ENCODE peak calls at places on chromosome 2, in six cellular contexts. One of them, this sample, is unnamed.

GRCh38 chr2:68466361-68466777 is 725 bp downstream of the FBXO48 start:
- DNase-seq in upper lobe of left lung: peak; percentile 44
- DNase-seq in heart right ventricle: no peak
- DNase-seq in AG10803: peak; percentile 77
- DNase-seq in astrocyte of the spinal cord: peak; percentile 84
- DNase-seq in H9: no peak
- DNase-seq in this sample: no peak

GRCh38 chr2:117190856-117191255 is 623.6 kb upstream of the DDX18 start:
- DNase-seq in upper lobe of left lung: no peak
- DNase-seq in heart right ventricle: no peak
- DNase-seq in AG10803: no peak
- DNase-seq in astrocyte of the spinal cord: no peak
- DNase-seq in H9: no peak
- DNase-seq in this sample: no peak

GRCh38 chr2:48601349-48601748 is 16.3 kb upstream of the GTF2A1L start:
- DNase-seq in upper lobe of left lung: peak; percentile 51
- DNase-seq in heart right ventricle: peak; percentile 8
- DNase-seq in AG10803: no peak
- DNase-seq in astrocyte of the spinal cord: no peak
- DNase-seq in H9: peak; percentile 66
- DNase-seq in this sample: no peak

GRCh38 chr2:20421988-20422678 is 24.7 kb upstream of the RHOB start:
- DNase-seq in upper lobe of left lung: peak; percentile 96
- DNase-seq in heart right ventricle: peak; percentile 88
- DNase-seq in AG10803: peak; percentile 96
- DNase-seq in astrocyte of the spinal cord: peak; percentile 87
- DNase-seq in H9: no peak
- DNase-seq in this sample: no peak

GRCh38 chr2:113155331-113155730 is 18.4 kb upstream of the PSD4 start:
- DNase-seq in upper lobe of left lung: no peak
- DNase-seq in heart right ventricle: no peak
- DNase-seq in AG10803: no peak
- DNase-seq in astrocyte of the spinal cord: no peak
- DNase-seq in H9: no peak
- DNase-seq in this sample: no peak

GRCh38 chr2:215862211-215862610 is 151.1 kb downstream of the MREG start:
- DNase-seq in upper lobe of left lung: no peak
- DNase-seq in heart right ventricle: no peak
- DNase-seq in AG10803: no peak
- DNase-seq in astrocyte of the spinal cord: no peak
- DNase-seq in H9: no peak
- DNase-seq in this sample: no peak

GRCh38 chr2:209523778-209524362 is 100.0 kb downstream of the MAP2 start:
- DNase-seq in upper lobe of left lung: no peak
- DNase-seq in heart right ventricle: no peak
- DNase-seq in AG10803: no peak
- DNase-seq in astrocyte of the spinal cord: peak; percentile 50
- DNase-seq in H9: no peak
- DNase-seq in this sample: no peak

GRCh38 chr2:145760781-145761649 is 1241.1 kb upstream of the ZEB2 start:
- DNase-seq in upper lobe of left lung: no peak
- DNase-seq in heart right ventricle: no peak
- DNase-seq in AG10803: peak; percentile 69
- DNase-seq in astrocyte of the spinal cord: peak; percentile 72
- DNase-seq in H9: no peak
- DNase-seq in this sample: no peak

GRCh38 chr2:64233396-64233922 is 89.2 kb upstream of the PELI1 start:
- DNase-seq in upper lobe of left lung: no peak
- DNase-seq in heart right ventricle: no peak
- DNase-seq in AG10803: no peak
- DNase-seq in astrocyte of the spinal cord: no peak
- DNase-seq in H9: no peak
- DNase-seq in this sample: no peak

GRCh38 chr2:98457045-98457696 is 12.5 kb downstream of the INPP4A start:
- DNase-seq in upper lobe of left lung: no peak
- DNase-seq in heart right ventricle: no peak
- DNase-seq in AG10803: peak; percentile 90
- DNase-seq in astrocyte of the spinal cord: peak; percentile 71
- DNase-seq in H9: no peak
- DNase-seq in this sample: no peak

DNA sequence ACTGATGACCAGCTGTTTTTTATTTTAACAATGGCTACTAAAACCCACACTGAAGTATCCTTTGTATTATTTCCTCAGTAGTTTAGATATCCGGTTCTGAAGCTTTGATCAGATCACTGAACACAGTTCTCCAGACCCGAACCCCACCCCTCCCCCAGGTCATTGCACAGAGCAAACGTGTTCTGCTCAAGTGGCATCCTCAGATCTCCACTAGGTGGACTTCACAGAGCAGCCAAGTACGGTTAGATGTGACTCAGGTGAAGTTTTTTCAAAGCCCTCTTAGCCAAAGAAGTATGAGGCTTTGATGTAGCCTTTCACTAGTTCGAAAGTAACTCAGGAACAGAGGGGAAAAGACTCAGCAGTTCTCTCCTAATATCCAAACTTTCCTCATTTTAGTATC is 142.7 kb upstream of the NRP2 start:
- DNase-seq in upper lobe of left lung: no peak
- DNase-seq in heart right ventricle: no peak
- DNase-seq in AG10803: no peak
- DNase-seq in astrocyte of the spinal cord: no peak
- DNase-seq in H9: no peak
- DNase-seq in this sample: no peak
- TF ChIP-seq CTCF in upper lobe of left lung: no peak
- TF ChIP-seq CTCF in heart right ventricle: no peak
- TF ChIP-seq CTCF in AG10803: no peak
- TF ChIP-seq CTCF in astrocyte of the spinal cord: no peak
- TF ChIP-seq CTCF in H9: peak; percentile 37
- TF ChIP-seq CTCF in this sample: no peak

DNA sequence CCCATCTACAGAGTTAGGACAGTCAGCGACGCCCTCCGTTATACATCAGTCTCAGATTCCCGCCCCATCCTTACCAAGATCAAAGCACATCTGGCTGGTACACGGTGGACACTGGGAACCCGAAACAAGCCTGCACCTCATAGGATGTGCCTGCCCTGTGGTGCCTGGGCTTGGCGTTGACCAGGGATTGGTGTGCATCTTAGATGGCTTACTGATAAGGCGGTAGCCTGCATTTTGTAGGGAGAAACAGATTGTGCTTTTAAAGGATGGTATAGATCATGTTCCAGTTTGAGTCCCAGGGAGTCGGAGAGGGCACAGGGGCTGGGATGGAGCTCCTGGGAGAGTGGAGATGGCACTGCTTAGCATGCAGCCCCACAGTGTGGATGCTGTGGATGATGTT is 108.0 kb downstream of the EML6 start:
- DNase-seq in upper lobe of left lung: no peak
- DNase-seq in heart right ventricle: no peak
- DNase-seq in AG10803: no peak
- DNase-seq in astrocyte of the spinal cord: no peak
- DNase-seq in H9: no peak
- DNase-seq in this sample: no peak
- TF ChIP-seq CTCF in upper lobe of left lung: no peak
- TF ChIP-seq CTCF in heart right ventricle: no peak
- TF ChIP-seq CTCF in AG10803: no peak
- TF ChIP-seq CTCF in astrocyte of the spinal cord: no peak
- TF ChIP-seq CTCF in H9: no peak
- TF ChIP-seq CTCF in this sample: no peak

DNA sequence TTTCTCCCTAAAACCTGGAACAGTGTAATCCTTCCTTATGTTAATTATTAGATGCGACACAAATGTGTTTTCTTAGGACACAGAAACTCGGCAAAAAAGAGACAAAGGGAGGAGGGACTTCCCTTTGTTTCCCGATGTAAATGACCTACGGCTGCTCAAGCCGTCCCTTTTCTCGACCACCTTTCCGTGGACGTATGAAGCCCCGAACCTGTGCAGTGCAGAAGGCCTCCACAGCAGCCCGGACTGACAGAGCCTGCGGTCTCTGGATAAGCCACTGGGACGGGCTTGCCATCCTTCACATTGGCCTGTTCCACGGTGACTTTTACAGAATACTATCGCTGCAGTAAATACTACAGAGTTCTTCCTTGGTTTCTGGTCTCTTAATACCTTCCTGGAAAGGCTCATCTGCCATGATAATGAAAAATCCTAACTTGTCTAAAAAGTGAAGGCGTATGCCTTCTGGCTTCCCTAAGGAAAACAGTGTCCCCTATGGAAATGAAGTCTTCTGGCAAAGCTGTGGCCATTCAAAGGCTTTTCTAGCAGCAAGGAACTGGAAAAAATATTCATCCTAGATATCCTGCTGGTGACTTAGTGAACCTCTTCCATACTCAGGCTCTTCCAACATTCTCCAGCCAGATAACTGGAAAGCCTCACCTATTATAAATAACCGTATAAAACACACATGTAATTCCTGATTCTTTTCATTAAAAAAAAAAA is 84.9 kb downstream of the RBMS1 start:
- DNase-seq in upper lobe of left lung: no peak
- DNase-seq in heart right ventricle: no peak
- DNase-seq in AG10803: no peak
- DNase-seq in astrocyte of the spinal cord: no peak
- DNase-seq in H9: peak; percentile 44
- DNase-seq in this sample: no peak
- TF ChIP-seq CTCF in upper lobe of left lung: no peak
- TF ChIP-seq CTCF in heart right ventricle: peak; percentile 23
- TF ChIP-seq CTCF in AG10803: peak; percentile 30
- TF ChIP-seq CTCF in astrocyte of the spinal cord: no peak
- TF ChIP-seq CTCF in H9: peak; percentile 33
- TF ChIP-seq CTCF in this sample: no peak

DNA sequence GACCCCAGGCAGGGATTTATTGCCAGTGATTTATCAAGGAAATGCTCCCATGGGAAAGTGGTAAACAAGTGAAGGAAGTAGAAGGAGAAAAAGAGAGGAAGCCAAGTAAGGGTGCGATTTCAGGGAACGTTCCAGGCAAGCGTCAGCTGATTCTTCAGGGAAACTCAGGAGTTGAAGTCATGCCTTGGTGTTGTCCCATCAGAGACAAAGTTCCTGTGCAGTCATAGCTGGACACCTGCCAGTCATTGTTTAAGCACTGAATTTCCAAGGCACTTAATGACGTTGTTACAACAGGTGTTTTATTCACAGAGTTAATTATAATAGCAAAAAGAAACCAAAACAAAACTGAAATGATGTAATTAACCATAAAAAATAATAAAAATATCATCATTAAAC is 381.8 kb upstream of the CRIM1 start:
- DNase-seq in upper lobe of left lung: no peak
- DNase-seq in heart right ventricle: peak; percentile 87
- DNase-seq in AG10803: no peak
- DNase-seq in astrocyte of the spinal cord: no peak
- DNase-seq in H9: no peak
- DNase-seq in this sample: no peak
- TF ChIP-seq CTCF in upper lobe of left lung: no peak
- TF ChIP-seq CTCF in heart right ventricle: no peak
- TF ChIP-seq CTCF in AG10803: no peak
- TF ChIP-seq CTCF in astrocyte of the spinal cord: no peak
- TF ChIP-seq CTCF in H9: no peak
- TF ChIP-seq CTCF in this sample: no peak

GRCh38 chr2:218953366-218953954 is 6.0 kb upstream of the CDK5R2 start:
- DNase-seq in upper lobe of left lung: no peak
- DNase-seq in heart right ventricle: no peak
- DNase-seq in AG10803: no peak
- DNase-seq in astrocyte of the spinal cord: no peak
- DNase-seq in H9: peak; percentile 70
- DNase-seq in this sample: no peak
- TF ChIP-seq CTCF in upper lobe of left lung: no peak
- TF ChIP-seq CTCF in heart right ventricle: no peak
- TF ChIP-seq CTCF in AG10803: no peak
- TF ChIP-seq CTCF in astrocyte of the spinal cord: peak; percentile 8
- TF ChIP-seq CTCF in H9: peak; percentile 61
- TF ChIP-seq CTCF in this sample: no peak